ENCODE peak calls at places on chromosomes 4 and X, in eight cellular contexts. One of them, this sample, is unnamed.
A peak's percentile ranks its signal among the peaks of the same experiment; 100 is the strongest.

GRCh38 chr4:15771419-15772058 is 6.6 kb upstream of the CD38 start:
- DNase-seq in PC-3: no peak
- DNase-seq in choroid plexus epithelial cell: no peak
- DNase-seq in hepatocyte: no peak
- DNase-seq in neuronal stem cell: no peak
- DNase-seq in fibroblast of pulmonary artery: no peak
- DNase-seq in upper lobe of right lung: no peak
- DNase-seq in astrocyte: no peak
- DNase-seq in this sample: no peak

GRCh38 chr4:19319607-19320006 is 932.1 kb upstream of the SLIT2 start:
- DNase-seq in neuronal stem cell: no peak
- DNase-seq in PC-3: no peak
- DNase-seq in choroid plexus epithelial cell: no peak
- DNase-seq in upper lobe of right lung: no peak
- DNase-seq in astrocyte: no peak
- DNase-seq in fibroblast of pulmonary artery: peak; percentile 6
- DNase-seq in hepatocyte: no peak
- DNase-seq in this sample: no peak

GRCh38 chr4:138903185-138903584 is 112.4 kb upstream of the NOCT start:
- DNase-seq in fibroblast of pulmonary artery: no peak
- DNase-seq in upper lobe of right lung: no peak
- DNase-seq in PC-3: no peak
- DNase-seq in neuronal stem cell: no peak
- DNase-seq in hepatocyte: no peak
- DNase-seq in choroid plexus epithelial cell: no peak
- DNase-seq in astrocyte: no peak
- DNase-seq in this sample: no peak

GRCh38 chr4:2084316-2084715 is 25.2 kb downstream of the NAT8L start:
- DNase-seq in choroid plexus epithelial cell: no peak
- DNase-seq in upper lobe of right lung: peak; percentile 57
- DNase-seq in fibroblast of pulmonary artery: no peak
- DNase-seq in PC-3: no peak
- DNase-seq in astrocyte: no peak
- DNase-seq in hepatocyte: no peak
- DNase-seq in neuronal stem cell: no peak
- DNase-seq in this sample: no peak

GRCh38 chr4:156941940-156942548 is 29.6 kb downstream of the PDGFC start:
- DNase-seq in upper lobe of right lung: peak; percentile 62
- DNase-seq in astrocyte: peak; percentile 95
- DNase-seq in fibroblast of pulmonary artery: peak; percentile 93
- DNase-seq in PC-3: peak; percentile 90
- DNase-seq in hepatocyte: peak; percentile 87
- DNase-seq in choroid plexus epithelial cell: peak; percentile 98
- DNase-seq in neuronal stem cell: peak; percentile 26
- DNase-seq in this sample: peak; percentile 81

GRCh38 chr4:84171871-84172270 is 327.2 kb downstream of the NKX6-1 start:
- DNase-seq in fibroblast of pulmonary artery: no peak
- DNase-seq in choroid plexus epithelial cell: no peak
- DNase-seq in PC-3: no peak
- DNase-seq in astrocyte: no peak
- DNase-seq in neuronal stem cell: no peak
- DNase-seq in upper lobe of right lung: no peak
- DNase-seq in hepatocyte: no peak
- DNase-seq in this sample: no peak

GRCh38 chr4:147737623-147738022 is 5.7 kb downstream of the ARHGAP10 start:
- DNase-seq in hepatocyte: no peak
- DNase-seq in neuronal stem cell: no peak
- DNase-seq in PC-3: no peak
- DNase-seq in upper lobe of right lung: no peak
- DNase-seq in choroid plexus epithelial cell: peak; percentile 66
- DNase-seq in astrocyte: no peak
- DNase-seq in fibroblast of pulmonary artery: no peak
- DNase-seq in this sample: no peak

GRCh38 chrX:39174761-39175417 is 373.6 kb downstream of the MID1IP1 start:
- DNase-seq in upper lobe of right lung: no peak
- DNase-seq in choroid plexus epithelial cell: peak; percentile 2
- DNase-seq in astrocyte: no peak
- DNase-seq in fibroblast of pulmonary artery: no peak
- DNase-seq in neuronal stem cell: no peak
- DNase-seq in hepatocyte: peak; percentile 34
- DNase-seq in PC-3: peak; percentile 4
- DNase-seq in this sample: no peak

GRCh38 chr4:168408620-168409019 is 71.7 kb downstream of the DDX60L start:
- DNase-seq in upper lobe of right lung: no peak
- DNase-seq in neuronal stem cell: no peak
- DNase-seq in hepatocyte: peak; percentile 79
- DNase-seq in choroid plexus epithelial cell: peak; percentile 92
- DNase-seq in astrocyte: peak; percentile 98
- DNase-seq in PC-3: peak; percentile 86
- DNase-seq in fibroblast of pulmonary artery: peak; percentile 98
- DNase-seq in this sample: peak; percentile 93

GRCh38 chrX:2875798-2876399 is 47.2 kb downstream of the GYG2 start:
- DNase-seq in fibroblast of pulmonary artery: peak; percentile 23
- DNase-seq in neuronal stem cell: no peak
- DNase-seq in hepatocyte: peak; percentile 39
- DNase-seq in astrocyte: no peak
- DNase-seq in choroid plexus epithelial cell: peak; percentile 41
- DNase-seq in PC-3: peak; percentile 26
- DNase-seq in upper lobe of right lung: no peak
- DNase-seq in this sample: peak; percentile 35

GRCh38 chrX:41730101-41730500 is 6.1 kb downstream of the GPR82 start:
- DNase-seq in neuronal stem cell: no peak
- DNase-seq in PC-3: no peak
- DNase-seq in hepatocyte: no peak
- DNase-seq in fibroblast of pulmonary artery: peak; percentile 30
- DNase-seq in upper lobe of right lung: no peak
- DNase-seq in choroid plexus epithelial cell: peak; percentile 72
- DNase-seq in astrocyte: no peak
- DNase-seq in this sample: peak; percentile 36

GRCh38 chr4:124635331-124635730 is 77.2 kb downstream of the ANKRD50 start:
- DNase-seq in neuronal stem cell: no peak
- DNase-seq in upper lobe of right lung: no peak
- DNase-seq in PC-3: no peak
- DNase-seq in astrocyte: no peak
- DNase-seq in fibroblast of pulmonary artery: peak; percentile 26
- DNase-seq in choroid plexus epithelial cell: no peak
- DNase-seq in hepatocyte: no peak
- DNase-seq in this sample: peak; percentile 21

GRCh38 chr4:8917321-8917811 is 45.7 kb upstream of the HMX1 start:
- DNase-seq in upper lobe of right lung: peak; percentile 54
- DNase-seq in hepatocyte: peak; percentile 2
- DNase-seq in astrocyte: no peak
- DNase-seq in choroid plexus epithelial cell: no peak
- DNase-seq in fibroblast of pulmonary artery: no peak
- DNase-seq in PC-3: no peak
- DNase-seq in neuronal stem cell: no peak
- DNase-seq in this sample: no peak

GRCh38 chrX:17923546-17923945 is 62.4 kb upstream of the RAI2 start:
- DNase-seq in fibroblast of pulmonary artery: no peak
- DNase-seq in astrocyte: no peak
- DNase-seq in upper lobe of right lung: no peak
- DNase-seq in PC-3: peak; percentile 11
- DNase-seq in neuronal stem cell: no peak
- DNase-seq in hepatocyte: no peak
- DNase-seq in choroid plexus epithelial cell: no peak
- DNase-seq in this sample: no peak

GRCh38 chr4:10080874-10081606 is 35.6 kb downstream of the WDR1 start:
- DNase-seq in neuronal stem cell: no peak
- DNase-seq in choroid plexus epithelial cell: no peak
- DNase-seq in upper lobe of right lung: peak; percentile 35
- DNase-seq in fibroblast of pulmonary artery: no peak
- DNase-seq in astrocyte: no peak
- DNase-seq in PC-3: no peak
- DNase-seq in hepatocyte: no peak
- DNase-seq in this sample: no peak

GRCh38 chrX:39822133-39822748 is 275.5 kb downstream of the BCOR start:
- DNase-seq in hepatocyte: no peak
- DNase-seq in choroid plexus epithelial cell: no peak
- DNase-seq in astrocyte: no peak
- DNase-seq in fibroblast of pulmonary artery: no peak
- DNase-seq in PC-3: no peak
- DNase-seq in upper lobe of right lung: no peak
- DNase-seq in neuronal stem cell: no peak
- DNase-seq in this sample: no peak

GRCh38 chrX:44082829-44083228 is 109.6 kb upstream of the NDP start:
- DNase-seq in choroid plexus epithelial cell: no peak
- DNase-seq in PC-3: no peak
- DNase-seq in fibroblast of pulmonary artery: no peak
- DNase-seq in hepatocyte: no peak
- DNase-seq in astrocyte: no peak
- DNase-seq in upper lobe of right lung: no peak
- DNase-seq in neuronal stem cell: no peak
- DNase-seq in this sample: no peak

GRCh38 chr4:20283039-20283438 is 31.3 kb downstream of the SLIT2 start:
- DNase-seq in choroid plexus epithelial cell: peak; percentile 60
- DNase-seq in hepatocyte: no peak
- DNase-seq in upper lobe of right lung: no peak
- DNase-seq in astrocyte: no peak
- DNase-seq in PC-3: no peak
- DNase-seq in fibroblast of pulmonary artery: no peak
- DNase-seq in neuronal stem cell: peak; percentile 63
- DNase-seq in this sample: no peak

GRCh38 chrX:51292421-51292820 is 40.2 kb upstream of the NUDT10 start:
- DNase-seq in PC-3: no peak
- DNase-seq in fibroblast of pulmonary artery: no peak
- DNase-seq in neuronal stem cell: no peak
- DNase-seq in astrocyte: no peak
- DNase-seq in hepatocyte: no peak
- DNase-seq in choroid plexus epithelial cell: no peak
- DNase-seq in upper lobe of right lung: no peak
- DNase-seq in this sample: no peak

GRCh38 chr4:135731681-135732080 is 1530.1 kb upstream of the PABPC4L start:
- DNase-seq in upper lobe of right lung: no peak
- DNase-seq in fibroblast of pulmonary artery: no peak
- DNase-seq in astrocyte: no peak
- DNase-seq in choroid plexus epithelial cell: no peak
- DNase-seq in hepatocyte: no peak
- DNase-seq in neuronal stem cell: no peak
- DNase-seq in PC-3: no peak
- DNase-seq in this sample: no peak

GRCh38 chr4:25500626-25501318 is 123.7 kb downstream of the ANAPC4 start:
- DNase-seq in neuronal stem cell: no peak
- DNase-seq in hepatocyte: no peak
- DNase-seq in fibroblast of pulmonary artery: peak; percentile 2
- DNase-seq in upper lobe of right lung: no peak
- DNase-seq in PC-3: no peak
- DNase-seq in choroid plexus epithelial cell: no peak
- DNase-seq in astrocyte: no peak
- DNase-seq in this sample: no peak

GRCh38 chr4:98485816-98486355 is 172.5 kb downstream of the TSPAN5 start:
- DNase-seq in astrocyte: no peak
- DNase-seq in fibroblast of pulmonary artery: no peak
- DNase-seq in upper lobe of right lung: no peak
- DNase-seq in hepatocyte: no peak
- DNase-seq in neuronal stem cell: no peak
- DNase-seq in choroid plexus epithelial cell: no peak
- DNase-seq in PC-3: no peak
- DNase-seq in this sample: no peak

GRCh38 chrX:133983243-133983973 is 2.0 kb downstream of the GPC3 start:
- DNase-seq in choroid plexus epithelial cell: no peak
- DNase-seq in fibroblast of pulmonary artery: no peak
- DNase-seq in neuronal stem cell: no peak
- DNase-seq in astrocyte: no peak
- DNase-seq in hepatocyte: no peak
- DNase-seq in upper lobe of right lung: no peak
- DNase-seq in PC-3: no peak
- DNase-seq in this sample: no peak
- H3K4me3 ChIP-seq in choroid plexus epithelial cell: no peak overlapping the region
- H3K4me3 ChIP-seq in fibroblast of pulmonary artery: no peak overlapping the region
- H3K4me3 ChIP-seq in neuronal stem cell: peak overlapping the region; percentile 99
- H3K4me3 ChIP-seq in astrocyte: no peak overlapping the region
- H3K4me3 ChIP-seq in hepatocyte: peak overlapping the region; percentile 12
- H3K4me3 ChIP-seq in upper lobe of right lung: no peak overlapping the region
- H3K4me3 ChIP-seq in PC-3: no peak overlapping the region
- H3K4me3 ChIP-seq in this sample: no peak overlapping the region

GRCh38 chr4:794911-795725 is 30.8 kb downstream of the CPLX1 start:
- DNase-seq in choroid plexus epithelial cell: no peak
- DNase-seq in upper lobe of right lung: no peak
- DNase-seq in PC-3: no peak
- DNase-seq in astrocyte: no peak
- DNase-seq in neuronal stem cell: no peak
- DNase-seq in fibroblast of pulmonary artery: no peak
- DNase-seq in hepatocyte: no peak
- DNase-seq in this sample: no peak
- H3K4me3 ChIP-seq in choroid plexus epithelial cell: no peak overlapping the region
- H3K4me3 ChIP-seq in upper lobe of right lung: peak overlapping the region; percentile 5
- H3K4me3 ChIP-seq in PC-3: no peak overlapping the region
- H3K4me3 ChIP-seq in astrocyte: no peak overlapping the region
- H3K4me3 ChIP-seq in neuronal stem cell: peak overlapping the region; percentile 55
- H3K4me3 ChIP-seq in fibroblast of pulmonary artery: no peak overlapping the region
- H3K4me3 ChIP-seq in hepatocyte: no peak overlapping the region
- H3K4me3 ChIP-seq in this sample: no peak overlapping the region

DNA sequence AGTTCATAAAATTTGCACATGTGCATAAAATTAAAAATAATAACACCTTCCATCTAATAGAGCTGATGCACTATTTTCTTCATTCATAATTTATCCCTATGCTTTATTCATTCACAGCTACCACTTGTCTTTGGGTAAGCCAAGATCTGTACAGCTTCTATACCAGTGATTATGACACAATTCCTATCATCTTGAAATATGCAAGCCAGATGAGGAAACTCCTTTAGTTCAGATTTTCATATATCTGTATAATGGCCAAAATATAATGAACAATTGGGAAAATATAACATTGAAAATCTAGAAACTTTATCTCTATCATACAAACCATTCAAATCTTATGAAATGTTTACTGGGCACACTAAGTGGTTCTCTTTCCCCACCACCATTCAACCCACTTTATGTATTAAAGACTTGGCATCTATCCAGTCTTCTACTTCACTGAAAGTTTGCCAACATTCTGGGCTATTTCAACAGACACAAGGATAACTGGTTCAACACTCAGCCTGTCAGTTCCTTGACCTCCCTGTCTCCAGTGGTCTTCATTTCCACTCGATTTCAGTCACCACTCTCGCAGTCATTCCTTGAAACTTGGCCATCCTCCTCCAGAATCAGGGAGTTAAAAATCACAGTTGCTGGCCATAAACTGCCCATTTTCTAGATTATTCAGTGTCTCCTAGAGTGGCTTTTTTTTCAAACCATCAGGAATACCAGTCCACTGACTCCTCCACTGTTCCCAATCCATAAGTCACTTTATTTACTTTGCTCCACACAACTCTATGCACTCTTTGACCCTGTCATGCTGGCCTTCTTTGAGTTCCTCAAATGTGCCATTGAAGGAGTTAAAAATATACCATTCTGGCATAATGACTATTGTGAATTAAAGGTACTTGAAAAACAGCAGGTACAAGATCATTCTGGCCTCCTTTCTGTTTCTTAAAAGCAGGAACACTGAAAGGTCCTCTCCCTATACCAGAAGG is 85.5 kb downstream of the CAMK2D start:
- DNase-seq in PC-3: peak; percentile 25
- DNase-seq in astrocyte: no peak
- DNase-seq in choroid plexus epithelial cell: peak; percentile 72
- DNase-seq in hepatocyte: peak; percentile 20
- DNase-seq in fibroblast of pulmonary artery: peak; percentile 79
- DNase-seq in upper lobe of right lung: no peak
- DNase-seq in neuronal stem cell: no peak
- DNase-seq in this sample: peak; percentile 61
- H3K4me3 ChIP-seq in PC-3: no peak overlapping the region
- H3K4me3 ChIP-seq in astrocyte: no peak overlapping the region
- H3K4me3 ChIP-seq in choroid plexus epithelial cell: no peak overlapping the region
- H3K4me3 ChIP-seq in hepatocyte: no peak overlapping the region
- H3K4me3 ChIP-seq in fibroblast of pulmonary artery: no peak overlapping the region
- H3K4me3 ChIP-seq in upper lobe of right lung: no peak overlapping the region
- H3K4me3 ChIP-seq in neuronal stem cell: no peak overlapping the region
- H3K4me3 ChIP-seq in this sample: no peak overlapping the region

GRCh38 chr4:170049793-170050192 is 23.6 kb upstream of the MFAP3L start:
- DNase-seq in neuronal stem cell: no peak
- DNase-seq in upper lobe of right lung: no peak
- DNase-seq in fibroblast of pulmonary artery: no peak
- DNase-seq in hepatocyte: no peak
- DNase-seq in astrocyte: no peak
- DNase-seq in choroid plexus epithelial cell: no peak
- DNase-seq in PC-3: no peak
- DNase-seq in this sample: no peak
- H3K4me3 ChIP-seq in neuronal stem cell: no peak overlapping the region
- H3K4me3 ChIP-seq in upper lobe of right lung: no peak overlapping the region
- H3K4me3 ChIP-seq in fibroblast of pulmonary artery: no peak overlapping the region
- H3K4me3 ChIP-seq in hepatocyte: no peak overlapping the region
- H3K4me3 ChIP-seq in astrocyte: no peak overlapping the region
- H3K4me3 ChIP-seq in choroid plexus epithelial cell: no peak overlapping the region
- H3K4me3 ChIP-seq in PC-3: no peak overlapping the region
- H3K4me3 ChIP-seq in this sample: no peak overlapping the region